ENCODE peak calls at places on chromosomes 4 and X, in five cellular contexts. C is endodermal cell, M is mesenchymal stem cell, V is breast epithelium, Z is GM23248. Y is an unnamed sample. For H3K4me1, the result is how much of the 10 kb centered on the place peaks cover.

GRCh38 chrX:8374041-8374825 is 90.4 kb upstream of the VCX3B start:
- DNase-seq in C (no peak), M (no peak), V (no peak), Z (no peak), Y (no peak)

GRCh38 chrX:71922697-71923096 is 12.1 kb downstream of the NHSL2 start:
- DNase-seq in C (no peak), M (no peak), V (no peak), Z (no peak), Y (no peak)

GRCh38 chrX:349196-349595 is 30.6 kb upstream of the GTPBP6 start:
- DNase-seq in C (no peak), M (peak), V (no peak), Z (no peak), Y (no peak)

GRCh38 chr4:25743971-25744370 is 88.3 kb downstream of the SLC34A2 start:
- DNase-seq in C (no peak), M (no peak), V (no peak), Z (no peak), Y (no peak)

GRCh38 chr4:58301384-58301783 is 1191.2 kb upstream of the IGFBP7 start:
- DNase-seq in C (peak), M (peak), V (no peak), Z (no peak), Y (no peak)

GRCh38 chr4:25769251-25769650 is 93.5 kb downstream of the SEL1L3 start:
- DNase-seq in C (no peak), M (no peak), V (no peak), Z (peak), Y (no peak)

GRCh38 chr4:132097046-132097445 is 1052.0 kb upstream of the PCDH10 start:
- DNase-seq in C (no peak), M (no peak), V (no peak), Z (no peak), Y (no peak)

GRCh38 chr4:40564004-40564403 is 65.7 kb downstream of the RBM47 start:
- DNase-seq in C (no peak), M (no peak), V (no peak), Z (peak), Y (no peak)

GRCh38 chr4:10343656-10344055 is 113.6 kb downstream of the ZNF518B start:
- DNase-seq in C (no peak), M (no peak), V (no peak), Z (no peak), Y (no peak)

GRCh38 chr4:33577798-33578197 is 2666.5 kb downstream of the ARAP2 start:
- DNase-seq in C (no peak), M (no peak), V (no peak), Z (no peak), Y (no peak)

GRCh38 chr4:54215379-54216072 is 13.6 kb upstream of the PDGFRA start:
- DNase-seq in C (peak), M (no peak), V (no peak), Z (peak), Y (no peak)

GRCh38 chr4:109969909-109970308 is 57.2 kb downstream of the EGF start:
- DNase-seq in C (no peak), M (no peak), V (no peak), Z (no peak), Y (no peak)

GRCh38 chrX:2188316-2188715 is 312.5 kb downstream of the DHRSX start:
- DNase-seq in C (peak), M (no peak), V (no peak), Z (no peak), Y (no peak)

GRCh38 chrX:12611471-12611870 is 179.7 kb upstream of the PRPS2 start:
- DNase-seq in C (no peak), M (no peak), V (no peak), Z (no peak), Y (no peak)
- H3K4me1 ChIP-seq in C (under half), M (under half), V (under half), Z (under half), Y (under half)

GRCh38 chrX:13080128-13080795 is 35.8 kb upstream of the FAM9C start:
- DNase-seq in C (no peak), M (no peak), V (no peak), Z (no peak), Y (no peak)
- H3K4me1 ChIP-seq in C (under half), M (under half), V (under half), Z (under half), Y (under half)

GRCh38 chrX:49991718-49992117 is 69.3 kb downstream of the CLCN5 start:
- DNase-seq in C (no peak), M (no peak), V (no peak), Z (no peak), Y (no peak)

GRCh38 chrX:49995795-49996455 is 73.5 kb downstream of the CLCN5 start:
- DNase-seq in C (no peak), M (no peak), V (no peak), Z (no peak), Y (no peak)

GRCh38 chrX:49993661-49994060 is 71.3 kb downstream of the CLCN5 start:
- DNase-seq in C (no peak), M (no peak), V (no peak), Z (no peak), Y (no peak)

GRCh38 chrX:49992809-49993208 is 70.4 kb downstream of the CLCN5 start:
- DNase-seq in C (no peak), M (no peak), V (no peak), Z (no peak), Y (no peak)

DNA sequence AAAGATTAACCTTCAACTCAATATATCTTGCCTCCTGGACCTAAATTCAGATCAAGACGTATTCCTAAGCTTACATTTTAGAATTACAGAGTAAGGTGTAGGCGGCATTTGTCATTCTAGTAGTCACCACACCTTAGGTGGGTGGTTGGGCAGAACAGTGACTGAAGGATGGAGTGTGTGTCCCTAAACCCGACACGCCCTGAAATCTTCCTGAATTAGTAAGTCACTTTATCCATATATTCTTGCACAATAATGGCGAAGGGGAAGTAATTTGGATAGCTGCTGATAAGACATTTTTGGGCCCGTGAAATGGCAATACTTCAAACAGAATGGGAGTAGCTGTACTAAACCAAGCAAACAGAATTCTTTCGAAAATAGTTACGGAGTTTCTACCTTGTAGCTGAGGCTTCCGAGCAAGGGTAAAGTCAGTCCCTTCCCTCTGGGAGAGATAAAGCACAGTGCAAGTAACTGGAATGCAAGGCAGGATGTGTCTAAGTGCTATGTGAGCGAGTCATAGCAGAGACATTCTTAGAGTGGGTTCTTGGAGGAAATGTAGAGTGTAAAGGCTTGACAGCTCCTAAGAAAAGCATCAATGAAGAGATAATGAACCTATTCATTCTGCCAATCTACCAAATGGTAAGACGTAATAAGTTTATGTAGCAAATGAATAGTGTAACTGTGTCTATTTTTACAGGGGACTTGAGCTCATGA is 72.8 kb downstream of the CLCN5 start:
- DNase-seq in C (no peak), M (peak), V (no peak), Z (peak), Y (peak)
- H3K4me1 ChIP-seq in C (under half), M (under half), V (under half), Z (under half), Y (under half)

DNA sequence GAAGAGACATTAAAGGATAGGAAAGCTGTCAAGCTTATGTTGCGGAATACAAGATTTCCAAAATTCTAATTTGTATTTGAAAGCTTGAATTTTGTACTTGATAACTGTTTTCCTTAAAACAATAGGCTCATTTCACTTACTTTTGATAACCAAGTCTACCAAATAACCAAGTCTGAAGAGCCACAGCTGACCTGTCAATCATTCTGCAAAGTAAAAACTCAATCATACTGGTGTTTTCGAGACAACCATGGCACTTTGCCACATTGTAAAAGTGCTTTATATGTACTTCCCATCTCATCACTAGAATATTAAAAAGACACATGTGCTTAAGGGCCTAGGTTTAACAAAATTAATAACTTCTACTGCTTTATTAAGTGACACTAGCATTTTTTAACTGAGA is 47.9 kb downstream of the LEF1 start:
- DNase-seq in C (no peak), M (no peak), V (no peak), Z (no peak), Y (no peak)
- H3K4me1 ChIP-seq in C (under half), M (under half), V (under half), Z (under half), Y (under half)

DNA sequence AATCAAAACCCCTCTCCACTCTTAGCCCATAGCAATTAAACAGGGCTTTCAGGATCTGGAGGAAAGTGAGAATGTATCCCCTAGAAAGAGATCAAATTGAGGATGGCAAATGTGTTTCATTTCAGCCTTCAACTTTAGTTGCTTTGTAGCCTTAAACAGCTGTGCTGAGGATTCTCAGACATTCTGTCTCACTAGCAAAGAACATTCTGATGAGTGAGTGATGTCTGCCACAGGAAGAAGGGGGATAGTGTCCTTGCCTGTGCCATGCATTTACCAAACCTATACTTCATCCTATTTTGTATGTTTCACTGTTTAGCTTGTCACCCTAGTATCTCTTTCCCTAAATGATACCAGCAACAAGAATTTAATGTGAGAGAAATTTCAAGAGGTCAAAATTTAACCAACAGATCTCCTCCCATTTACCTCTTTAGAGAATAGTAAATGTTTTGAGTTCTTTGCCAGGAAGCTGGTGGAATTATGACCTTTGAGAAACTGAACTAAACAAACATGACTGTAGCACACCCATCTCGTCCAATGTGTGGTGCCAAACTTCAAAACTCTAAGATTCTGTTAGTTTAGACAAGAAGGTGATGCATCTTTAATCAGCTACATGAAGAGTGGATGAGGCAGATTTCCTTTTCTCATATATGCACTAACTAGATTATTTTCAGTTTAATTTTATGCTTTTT is 165.6 kb downstream of the PALLD start:
- DNase-seq in C (no peak), M (no peak), V (no peak), Z (no peak), Y (no peak)
- H3K4me1 ChIP-seq in C (under half), M (under half), V (under half), Z (under half), Y (under half)

GRCh38 chr4:102506523-102506922 is 5.4 kb downstream of the NFKB1 start:
- DNase-seq in C (no peak), M (no peak), V (no peak), Z (no peak), Y (no peak)
- H3K4me1 ChIP-seq in C (under half), M (under half), V (under half), Z (under half), Y (under half)

DNA sequence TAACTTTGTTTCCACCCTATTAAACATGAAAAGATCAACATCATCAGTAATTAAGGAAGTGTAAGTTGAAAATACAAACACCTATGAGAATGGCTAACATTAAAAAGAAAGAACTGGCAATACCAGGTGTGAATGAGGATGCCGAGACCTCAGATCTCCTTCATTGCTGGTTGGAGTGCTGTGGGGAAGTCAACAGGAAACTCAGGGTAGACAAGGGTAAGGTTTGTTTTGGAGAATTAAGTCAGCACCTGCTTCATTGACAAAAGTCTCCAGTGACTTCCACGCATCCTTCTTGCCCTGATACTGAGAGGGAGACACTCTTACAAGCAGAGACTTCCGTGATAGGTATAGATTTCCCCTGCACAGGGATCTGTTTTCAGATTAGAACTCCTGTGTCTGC is 106.1 kb downstream of the IRF2 start:
- DNase-seq in C (peak), M (no peak), V (no peak), Z (no peak), Y (no peak)
- H3K4me1 ChIP-seq in C (under half), M (under half), V (under half), Z (under half), Y (half or more)

DNA sequence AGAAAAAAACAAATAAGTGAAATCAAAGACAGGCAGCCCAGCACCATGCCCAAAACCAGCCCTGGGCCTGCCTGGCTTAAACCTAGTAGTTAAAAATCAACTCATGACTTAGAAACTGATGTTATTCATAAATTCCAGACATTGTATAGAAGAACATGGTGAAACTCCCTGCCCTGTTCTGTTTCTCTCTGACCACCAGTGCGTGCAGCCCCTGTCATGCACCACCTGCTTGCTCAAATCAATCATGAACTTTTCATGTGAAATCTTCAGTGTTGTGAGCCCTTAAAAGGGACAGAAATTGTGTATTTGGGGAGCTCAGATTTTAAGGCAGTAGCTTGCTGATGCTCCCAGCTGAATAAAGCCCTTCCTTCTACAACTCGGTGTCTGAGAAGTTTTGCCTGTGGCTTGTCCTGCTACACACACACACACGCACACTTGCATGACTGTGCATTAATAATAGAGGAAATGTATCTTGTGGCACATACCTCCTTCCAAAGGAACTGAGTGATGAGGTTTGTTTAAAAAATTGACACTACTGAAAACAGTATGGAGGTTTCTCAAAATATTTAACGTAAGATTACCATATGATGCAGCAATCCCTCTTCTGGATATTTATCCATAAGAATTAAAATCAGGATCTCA is 39.2 kb upstream of the UGT2B7 start:
- DNase-seq in C (no peak), M (peak), V (no peak), Z (no peak), Y (no peak)
- H3K4me1 ChIP-seq in C (under half), M (under half), V (under half), Z (under half), Y (under half)

GRCh38 chr4:120066182-120066524 is 495 bp downstream of the MAD2L1 start:
- DNase-seq in C (no peak), M (no peak), V (no peak), Z (peak), Y (no peak)
- H3K4me1 ChIP-seq in C (under half), M (under half), V (under half), Z (half or more), Y (under half)

DNA sequence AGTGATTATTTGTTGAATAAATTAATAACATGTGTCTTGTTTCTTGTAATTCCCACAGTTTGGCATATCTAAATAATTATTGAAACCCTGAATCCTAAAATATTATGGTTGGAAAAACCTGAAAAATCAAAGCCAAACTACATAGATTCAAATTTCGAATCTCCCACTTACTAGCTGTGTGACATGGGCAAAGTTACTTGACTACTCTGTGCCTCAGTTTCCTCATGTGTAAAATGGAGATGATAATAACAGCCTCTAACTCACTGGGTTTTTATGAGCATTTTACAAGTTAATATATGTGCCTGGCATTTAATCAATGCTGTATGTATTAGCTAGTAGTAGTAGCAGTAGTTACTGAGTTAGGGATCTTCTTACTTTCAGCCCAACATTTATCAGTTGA is 34.6 kb upstream of the BRS3 start:
- DNase-seq in C (no peak), M (no peak), V (no peak), Z (no peak), Y (no peak)
- H3K4me1 ChIP-seq in C (under half), M (under half), V (under half), Z (under half), Y (under half)